ENCODE peak calls at places on chromosomes 1 and 21, in seven cellular contexts. One of them, this sample, is unnamed. For H3K4me1, the result is how much of the 10 kb centered on the place peaks cover.

GRCh38 chr1:199297901-199298300 is 659.1 kb downstream of the PTPRC start:
- DNase-seq in left ventricle myocardium inferior: no peak
- DNase-seq in stomach: no peak
- DNase-seq in Peyer's patch: no peak
- DNase-seq in GM23338: no peak
- DNase-seq in GM12878: no peak
- DNase-seq in ovary: no peak
- DNase-seq in this sample: no peak

GRCh38 chr21:46156678-46157077 is 1.3 kb upstream of the FTCD start:
- DNase-seq in GM23338: no peak
- DNase-seq in ovary: peak
- DNase-seq in stomach: peak
- DNase-seq in GM12878: no peak
- DNase-seq in Peyer's patch: peak
- DNase-seq in left ventricle myocardium inferior: no peak
- DNase-seq in this sample: no peak

GRCh38 chr1:233745114-233745513 is 131.2 kb downstream of the KCNK1 start:
- DNase-seq in Peyer's patch: no peak
- DNase-seq in stomach: no peak
- DNase-seq in left ventricle myocardium inferior: no peak
- DNase-seq in GM23338: no peak
- DNase-seq in ovary: no peak
- DNase-seq in GM12878: no peak
- DNase-seq in this sample: no peak

GRCh38 chr1:39394598-39394997 is 96.8 kb upstream of the BMP8A start:
- DNase-seq in GM12878: no peak
- DNase-seq in ovary: no peak
- DNase-seq in stomach: no peak
- DNase-seq in Peyer's patch: no peak
- DNase-seq in GM23338: no peak
- DNase-seq in left ventricle myocardium inferior: no peak
- DNase-seq in this sample: peak

GRCh38 chr21:43359081-43359822 is 67.7 kb downstream of the SIK1 start:
- DNase-seq in ovary: no peak
- DNase-seq in left ventricle myocardium inferior: no peak
- DNase-seq in GM23338: no peak
- DNase-seq in GM12878: no peak
- DNase-seq in stomach: no peak
- DNase-seq in Peyer's patch: no peak
- DNase-seq in this sample: no peak

GRCh38 chr1:5770981-5771765 is 221.1 kb downstream of the NPHP4 start:
- DNase-seq in left ventricle myocardium inferior: no peak
- DNase-seq in stomach: no peak
- DNase-seq in GM23338: no peak
- DNase-seq in ovary: peak
- DNase-seq in Peyer's patch: no peak
- DNase-seq in GM12878: no peak
- DNase-seq in this sample: no peak

GRCh38 chr1:56816264-56816663 is 2.9 kb downstream of the FYB2 start:
- DNase-seq in Peyer's patch: no peak
- DNase-seq in stomach: no peak
- DNase-seq in ovary: no peak
- DNase-seq in GM23338: no peak
- DNase-seq in left ventricle myocardium inferior: no peak
- DNase-seq in GM12878: no peak
- DNase-seq in this sample: no peak

GRCh38 chr1:158374864-158375263 is 21.2 kb downstream of the CD1E start:
- DNase-seq in ovary: no peak
- DNase-seq in stomach: no peak
- DNase-seq in left ventricle myocardium inferior: no peak
- DNase-seq in GM23338: no peak
- DNase-seq in GM12878: no peak
- DNase-seq in Peyer's patch: no peak
- DNase-seq in this sample: no peak

GRCh38 chr1:50047916-50048694 is 24.4 kb upstream of the AGBL4 start:
- DNase-seq in Peyer's patch: no peak
- DNase-seq in left ventricle myocardium inferior: no peak
- DNase-seq in GM12878: no peak
- DNase-seq in GM23338: peak
- DNase-seq in stomach: no peak
- DNase-seq in ovary: no peak
- DNase-seq in this sample: no peak

GRCh38 chr1:44945992-44946391 is 40.4 kb downstream of the EIF2B3 start:
- DNase-seq in GM23338: no peak
- DNase-seq in stomach: no peak
- DNase-seq in GM12878: no peak
- DNase-seq in left ventricle myocardium inferior: no peak
- DNase-seq in ovary: no peak
- DNase-seq in Peyer's patch: no peak
- DNase-seq in this sample: no peak

GRCh38 chr1:78713249-78713648 is 63.6 kb downstream of the IFI44 start:
- DNase-seq in Peyer's patch: no peak
- DNase-seq in GM12878: no peak
- DNase-seq in ovary: no peak
- DNase-seq in GM23338: no peak
- DNase-seq in left ventricle myocardium inferior: no peak
- DNase-seq in stomach: no peak
- DNase-seq in this sample: no peak

GRCh38 chr1:220307528-220308100 is 35.4 kb upstream of the RAB3GAP2 start:
- DNase-seq in Peyer's patch: no peak
- DNase-seq in GM12878: no peak
- DNase-seq in ovary: no peak
- DNase-seq in left ventricle myocardium inferior: no peak
- DNase-seq in stomach: no peak
- DNase-seq in GM23338: no peak
- DNase-seq in this sample: no peak

GRCh38 chr1:8966606-8967005 is 20.9 kb downstream of the CA6 start:
- DNase-seq in Peyer's patch: no peak
- DNase-seq in GM12878: no peak
- DNase-seq in left ventricle myocardium inferior: no peak
- DNase-seq in GM23338: no peak
- DNase-seq in ovary: no peak
- DNase-seq in stomach: no peak
- DNase-seq in this sample: no peak

GRCh38 chr1:8963940-8964339 is 18.3 kb downstream of the CA6 start:
- DNase-seq in left ventricle myocardium inferior: no peak
- DNase-seq in Peyer's patch: no peak
- DNase-seq in ovary: no peak
- DNase-seq in GM23338: no peak
- DNase-seq in GM12878: no peak
- DNase-seq in stomach: no peak
- DNase-seq in this sample: peak

GRCh38 chr1:8962812-8963669 is 17.4 kb downstream of the CA6 start:
- DNase-seq in left ventricle myocardium inferior: peak
- DNase-seq in GM12878: no peak
- DNase-seq in stomach: peak
- DNase-seq in GM23338: peak
- DNase-seq in Peyer's patch: peak
- DNase-seq in ovary: no peak
- DNase-seq in this sample: peak

GRCh38 chr1:8969937-8970336 is 24.3 kb downstream of the CA6 start:
- DNase-seq in ovary: no peak
- DNase-seq in Peyer's patch: no peak
- DNase-seq in GM12878: no peak
- DNase-seq in GM23338: no peak
- DNase-seq in left ventricle myocardium inferior: no peak
- DNase-seq in stomach: no peak
- DNase-seq in this sample: no peak

DNA sequence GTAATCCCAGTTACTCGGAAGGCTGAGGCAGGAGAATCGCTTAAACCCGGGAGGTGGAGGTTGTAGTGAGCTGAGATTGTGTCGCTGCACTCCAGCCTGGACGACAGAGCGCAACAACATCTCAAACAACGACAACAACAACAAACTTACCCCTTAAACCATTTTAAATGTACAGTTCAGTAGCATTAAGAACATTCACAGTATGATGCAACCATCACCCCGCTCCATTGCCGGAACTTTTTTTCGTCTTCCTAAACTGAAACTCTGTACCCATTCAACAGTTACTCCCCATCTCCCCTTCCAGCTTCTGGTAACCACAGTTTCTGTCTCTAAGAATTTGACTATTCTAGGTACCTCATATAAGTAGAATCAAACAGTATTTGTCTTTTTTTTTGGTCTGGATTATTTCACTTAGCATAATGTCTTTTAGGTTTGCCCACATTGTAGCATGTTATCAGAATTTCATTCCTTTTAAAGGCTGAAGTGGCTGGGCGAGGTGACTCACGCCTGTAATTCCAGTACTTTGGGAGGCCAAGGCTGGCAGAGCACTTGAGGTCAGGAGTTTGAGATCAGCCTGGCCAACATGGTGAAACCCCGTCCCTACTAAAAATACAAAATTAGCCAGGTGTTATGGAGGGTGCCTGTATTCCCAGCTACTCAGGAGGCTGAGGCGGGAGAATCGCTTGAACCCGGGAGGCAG is 19.6 kb downstream of the CA6 start:
- DNase-seq in left ventricle myocardium inferior: no peak
- DNase-seq in GM23338: no peak
- DNase-seq in stomach: no peak
- DNase-seq in Peyer's patch: no peak
- DNase-seq in GM12878: no peak
- DNase-seq in ovary: no peak
- DNase-seq in this sample: peak
- TF ChIP-seq CTCF in left ventricle myocardium inferior: no peak
- TF ChIP-seq CTCF in GM23338: no peak
- TF ChIP-seq CTCF in stomach: no peak
- TF ChIP-seq CTCF in Peyer's patch: no peak
- TF ChIP-seq CTCF in GM12878: no peak
- TF ChIP-seq CTCF in ovary: no peak
- TF ChIP-seq CTCF in this sample: no peak

GRCh38 chr21:38263493-38263892 is 6.7 kb downstream of the KCNJ15 start:
- DNase-seq in Peyer's patch: no peak
- DNase-seq in ovary: no peak
- DNase-seq in GM12878: no peak
- DNase-seq in GM23338: no peak
- DNase-seq in left ventricle myocardium inferior: no peak
- DNase-seq in stomach: no peak
- DNase-seq in this sample: peak
- H3K4me1 ChIP-seq in Peyer's patch: under half
- H3K4me1 ChIP-seq in ovary: under half
- H3K4me1 ChIP-seq in GM12878: under half
- H3K4me1 ChIP-seq in GM23338: under half
- H3K4me1 ChIP-seq in left ventricle myocardium inferior: under half
- H3K4me1 ChIP-seq in stomach: under half
- H3K4me1 ChIP-seq in this sample: under half

GRCh38 chr1:168102482-168102881 is 34.2 kb downstream of the GPR161 start:
- DNase-seq in GM23338: no peak
- DNase-seq in Peyer's patch: no peak
- DNase-seq in left ventricle myocardium inferior: no peak
- DNase-seq in GM12878: no peak
- DNase-seq in stomach: no peak
- DNase-seq in ovary: no peak
- DNase-seq in this sample: no peak

GRCh38 chr1:168101336-168101735 is 35.4 kb downstream of the GPR161 start:
- DNase-seq in ovary: no peak
- DNase-seq in left ventricle myocardium inferior: no peak
- DNase-seq in GM23338: no peak
- DNase-seq in stomach: no peak
- DNase-seq in GM12878: no peak
- DNase-seq in Peyer's patch: no peak
- DNase-seq in this sample: no peak

GRCh38 chr1:168099314-168099920 is 37.3 kb downstream of the GPR161 start:
- DNase-seq in Peyer's patch: no peak
- DNase-seq in ovary: no peak
- DNase-seq in GM12878: no peak
- DNase-seq in GM23338: no peak
- DNase-seq in left ventricle myocardium inferior: no peak
- DNase-seq in stomach: no peak
- DNase-seq in this sample: no peak

GRCh38 chr1:168098534-168099313 is 38.0 kb downstream of the GPR161 start:
- DNase-seq in GM12878: no peak
- DNase-seq in GM23338: no peak
- DNase-seq in stomach: no peak
- DNase-seq in left ventricle myocardium inferior: no peak
- DNase-seq in Peyer's patch: no peak
- DNase-seq in ovary: no peak
- DNase-seq in this sample: no peak

DNA sequence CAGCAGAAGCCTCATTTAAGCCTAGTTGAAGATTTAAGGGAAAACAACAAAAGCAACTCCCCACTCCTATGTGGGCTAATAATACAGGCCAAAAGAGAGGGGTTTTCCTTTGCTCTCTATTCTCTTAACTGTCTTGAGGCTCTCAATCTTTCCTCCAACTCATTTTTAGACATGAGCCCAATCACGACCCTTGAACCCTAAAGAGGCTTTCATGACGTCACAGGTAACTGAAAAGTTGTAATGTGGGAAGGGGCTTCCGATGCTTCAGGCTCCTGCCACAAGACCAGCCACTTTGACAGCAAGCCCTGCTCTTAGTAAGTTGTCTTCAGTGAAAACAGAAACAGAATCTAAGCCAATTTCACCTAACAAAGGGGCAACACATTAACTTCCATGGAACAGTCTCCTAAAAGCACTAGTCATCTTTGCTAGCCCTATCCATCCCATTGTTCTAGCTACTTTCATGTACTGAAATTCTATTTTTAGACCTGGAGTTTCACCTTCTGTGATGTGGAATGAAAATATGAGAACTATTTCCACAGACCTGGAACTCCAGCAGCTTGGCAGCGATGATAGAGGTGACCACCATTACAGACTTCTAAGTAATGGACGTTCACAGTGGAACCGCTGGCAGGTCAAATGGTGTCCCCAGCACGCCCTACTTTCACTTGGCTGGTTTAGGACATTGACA is 36.3 kb downstream of the GPR161 start:
- DNase-seq in GM23338: no peak
- DNase-seq in Peyer's patch: no peak
- DNase-seq in left ventricle myocardium inferior: no peak
- DNase-seq in GM12878: no peak
- DNase-seq in stomach: no peak
- DNase-seq in ovary: no peak
- DNase-seq in this sample: peak
- TF ChIP-seq CTCF in GM23338: no peak
- TF ChIP-seq CTCF in Peyer's patch: no peak
- TF ChIP-seq CTCF in left ventricle myocardium inferior: no peak
- TF ChIP-seq CTCF in GM12878: no peak
- TF ChIP-seq CTCF in stomach: no peak
- TF ChIP-seq CTCF in ovary: no peak
- TF ChIP-seq CTCF in this sample: no peak

GRCh38 chr1:85327759-85328158 is 51.3 kb upstream of the BCL10 start:
- DNase-seq in Peyer's patch: no peak
- DNase-seq in left ventricle myocardium inferior: no peak
- DNase-seq in GM12878: no peak
- DNase-seq in ovary: no peak
- DNase-seq in GM23338: no peak
- DNase-seq in stomach: no peak
- DNase-seq in this sample: no peak

GRCh38 chr1:85325920-85326319 is 49.5 kb upstream of the BCL10 start:
- DNase-seq in ovary: no peak
- DNase-seq in stomach: no peak
- DNase-seq in Peyer's patch: no peak
- DNase-seq in left ventricle myocardium inferior: no peak
- DNase-seq in GM23338: no peak
- DNase-seq in GM12878: no peak
- DNase-seq in this sample: peak

GRCh38 chr1:85326381-85326780 is 49.9 kb upstream of the BCL10 start:
- DNase-seq in ovary: no peak
- DNase-seq in GM23338: no peak
- DNase-seq in GM12878: no peak
- DNase-seq in Peyer's patch: no peak
- DNase-seq in stomach: no peak
- DNase-seq in left ventricle myocardium inferior: no peak
- DNase-seq in this sample: no peak

GRCh38 chr1:85328713-85329376 is 52.4 kb upstream of the BCL10 start:
- DNase-seq in GM12878: no peak
- DNase-seq in GM23338: peak
- DNase-seq in Peyer's patch: no peak
- DNase-seq in left ventricle myocardium inferior: no peak
- DNase-seq in ovary: no peak
- DNase-seq in stomach: no peak
- DNase-seq in this sample: peak

GRCh38 chr1:85326851-85327250 is 50.4 kb upstream of the BCL10 start:
- DNase-seq in left ventricle myocardium inferior: no peak
- DNase-seq in GM23338: no peak
- DNase-seq in ovary: no peak
- DNase-seq in stomach: no peak
- DNase-seq in Peyer's patch: no peak
- DNase-seq in GM12878: no peak
- DNase-seq in this sample: no peak
- H3K4me1 ChIP-seq in left ventricle myocardium inferior: under half
- H3K4me1 ChIP-seq in GM23338: under half
- H3K4me1 ChIP-seq in ovary: under half
- H3K4me1 ChIP-seq in stomach: under half
- H3K4me1 ChIP-seq in Peyer's patch: under half
- H3K4me1 ChIP-seq in GM12878: under half
- H3K4me1 ChIP-seq in this sample: under half

This sample was measured in fibroblast of lung.